ENCODE peak calls at places on chromosomes 5 and 9, in seven cellular contexts. N is heart left ventricle, Q is left ventricle myocardium inferior, Y is fibroblast of mammary gland, K is GM23338, W is astrocyte, G is cardiac muscle cell. A is an unnamed sample.

GRCh38 chr5:131163315-131164119 is 1.5 kb downstream of the HINT1 start:
- DNase-seq in Y (peak; percentile 51), W (peak; percentile 27), N (no peak), K (no peak), G (no peak), Q (no peak), A (peak; percentile 50)

GRCh38 chr9:106864533-106865143 is 1.7 kb downstream of the ZNF462 start:
- DNase-seq in N (peak; percentile 23), Q (no peak), G (no peak), W (peak; percentile 56), Y (peak; percentile 52), K (no peak), A (peak; percentile 60)

GRCh38 chr5:125006011-125006685 is 259.7 kb upstream of the ZNF608 start:
- DNase-seq in Q (no peak), W (no peak), G (peak; percentile 36), K (peak; percentile 53), N (no peak), Y (no peak), A (no peak)

GRCh38 chr5:174806729-174807128 is 82.3 kb downstream of the MSX2 start:
- DNase-seq in Q (no peak), W (no peak), Y (no peak), K (no peak), N (no peak), G (no peak), A (no peak)

GRCh38 chr9:120701248-120701647 is 13.0 kb downstream of the MEGF9 start:
- DNase-seq in N (no peak), Y (no peak), K (no peak), W (no peak), Q (no peak), G (no peak), A (no peak)

GRCh38 chr5:171984748-171985419 is 21.6 kb downstream of the FBXW11 start:
- DNase-seq in N (no peak), K (no peak), Y (peak; percentile 93), W (peak; percentile 99), G (no peak), Q (no peak), A (peak; percentile 81)

GRCh38 chr5:172434246-172434645 is 20.1 kb downstream of the SH3PXD2B start:
- DNase-seq in Q (no peak), N (no peak), G (peak; percentile 39), Y (no peak), W (no peak), K (no peak), A (no peak)

GRCh38 chr9:127673234-127673633 is 33.6 kb upstream of the CFAP157 start:
- DNase-seq in Y (no peak), Q (no peak), N (no peak), G (no peak), K (no peak), W (no peak), A (no peak)

DNA sequence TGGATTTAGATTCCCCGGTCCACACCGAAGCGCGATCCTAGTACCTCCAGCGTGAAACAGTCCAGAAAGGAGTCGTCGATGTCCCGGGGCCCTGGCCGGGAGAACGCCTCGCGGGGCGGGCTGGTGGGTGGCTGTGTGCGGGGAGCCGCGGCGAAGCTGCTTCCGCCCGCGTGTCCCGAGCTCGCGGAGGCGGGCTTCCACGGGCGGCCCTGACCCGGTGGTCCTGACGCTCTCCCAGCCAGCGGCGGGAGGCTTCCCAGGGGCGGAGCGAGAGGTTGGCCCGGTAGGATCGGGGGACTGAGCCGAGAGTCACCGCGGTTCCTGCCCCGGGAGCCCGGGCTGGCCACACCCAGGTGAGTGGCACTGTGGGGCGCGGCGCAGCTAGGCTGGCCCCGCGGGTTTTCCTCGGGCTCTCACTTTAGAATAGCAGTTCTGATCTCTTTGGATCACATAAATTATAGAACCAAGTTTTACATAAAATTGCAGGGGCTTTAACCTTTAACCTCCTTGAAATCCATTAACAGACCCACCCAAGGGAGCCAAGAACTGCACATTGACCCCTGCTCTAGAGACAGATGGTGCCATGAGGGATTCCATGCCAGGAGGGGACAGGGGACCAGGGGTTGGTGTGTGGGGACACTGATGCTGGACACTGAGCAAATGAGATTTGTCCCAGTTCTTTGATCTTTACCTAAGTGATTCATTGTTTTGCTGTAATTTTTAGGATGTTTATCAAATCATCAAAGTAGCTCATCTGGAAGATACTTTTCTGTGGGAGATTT is 29.2 kb upstream of the IL31RA start:
- DNase-seq in W (peak; percentile 10), N (no peak), Y (no peak), Q (no peak), G (peak; percentile 34), K (peak; percentile 62), A (peak; percentile 10)
- H3K4me3 ChIP-seq in W (peak overlapping the region; percentile 57), N (peak overlapping the region; percentile 54), Y (peak overlapping the region; percentile 40), Q (peak overlapping the region; percentile 63), G (peak overlapping the region; percentile 15), K (peak overlapping the region; percentile 76), A (peak overlapping the region; percentile 36)

GRCh38 chr5:134511796-134512660 is 13.4 kb upstream of the JADE2 start:
- DNase-seq in Y (peak; percentile 75), G (peak; percentile 57), K (peak; percentile 87), W (peak; percentile 23), Q (peak; percentile 72), N (peak; percentile 73), A (peak; percentile 74)
- TF ChIP-seq CTCF in Y (peak; percentile 15), G (peak; percentile 22), K (peak; percentile 53), W (no peak), Q (peak; percentile 54), N (no peak), A (no peak)

GRCh38 chr9:21996438-21996837 is 1.8 kb downstream of the CDKN2B-AS1 start:
- DNase-seq in Q (no peak), W (no peak), Y (no peak), K (peak; percentile 83), G (no peak), N (no peak), A (no peak)
- H3K4me3 ChIP-seq in Q (no peak overlapping the region), W (peak overlapping the region; percentile 90), Y (no peak overlapping the region), K (peak overlapping the region; percentile 77), G (no peak overlapping the region), N (peak overlapping the region; percentile 95), A (no peak overlapping the region)

GRCh38 chr5:94788527-94788926 is 170.1 kb downstream of the SLF1 start:
- DNase-seq in Q (no peak), Y (no peak), K (no peak), N (no peak), W (no peak), G (no peak), A (no peak)

GRCh38 chr5:94779684-94780083 is 161.2 kb downstream of the SLF1 start:
- DNase-seq in N (no peak), Y (no peak), G (no peak), K (no peak), W (no peak), Q (no peak), A (no peak)

GRCh38 chr5:94782376-94782775 is 163.9 kb downstream of the SLF1 start:
- DNase-seq in K (no peak), N (no peak), Q (no peak), W (no peak), Y (no peak), G (no peak), A (no peak)

DNA sequence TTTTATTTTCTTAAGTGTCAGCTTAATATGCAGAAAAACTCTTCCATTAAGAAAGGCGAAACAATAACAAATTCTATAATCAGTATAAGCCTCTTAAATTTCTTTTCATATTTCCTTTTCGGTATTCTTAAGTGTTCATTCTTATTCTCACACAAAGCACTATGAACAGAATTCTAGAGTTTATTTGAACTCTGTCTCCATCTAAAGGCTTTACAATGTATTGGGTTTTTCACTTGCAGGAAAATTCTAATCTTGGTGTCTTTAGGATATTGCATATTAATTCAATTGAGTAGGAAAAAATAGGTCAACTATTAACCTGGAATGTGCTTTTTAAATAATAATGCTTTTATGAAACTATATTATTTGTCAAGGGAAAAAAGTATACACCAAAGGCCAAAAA is 166.6 kb downstream of the SLF1 start:
- DNase-seq in Q (no peak), N (no peak), Y (no peak), W (peak; percentile 6), K (no peak), G (no peak), A (peak; percentile 18)
- TF ChIP-seq CTCF in Q (peak; percentile 36), N (no peak), Y (peak; percentile 23), W (no peak), K (peak; percentile 46), G (no peak), A (no peak)

DNA sequence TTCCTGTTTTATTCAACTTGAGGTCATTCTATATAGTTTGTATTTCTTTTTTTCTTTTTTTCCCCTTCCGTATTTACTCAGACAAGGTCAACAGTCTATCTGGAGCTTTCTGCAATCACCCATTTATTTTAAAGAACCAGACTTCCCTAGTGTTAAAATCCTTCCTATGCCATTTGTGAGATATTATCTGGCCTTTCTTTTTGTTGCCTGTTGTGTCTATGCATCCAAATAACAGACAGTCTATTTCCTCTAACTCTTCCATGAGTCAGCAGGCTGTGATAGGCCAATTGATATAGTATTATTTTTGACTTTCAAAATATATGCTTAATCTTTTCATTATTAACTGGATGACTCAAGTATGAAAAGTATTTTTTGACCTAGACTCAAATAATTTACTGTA is 291.2 kb upstream of the PTPRD start:
- DNase-seq in G (no peak), Q (no peak), K (no peak), Y (no peak), W (no peak), N (no peak), A (no peak)
- H3K4me3 ChIP-seq in G (no peak overlapping the region), Q (no peak overlapping the region), K (no peak overlapping the region), Y (no peak overlapping the region), W (no peak overlapping the region), N (no peak overlapping the region), A (no peak overlapping the region)

DNA sequence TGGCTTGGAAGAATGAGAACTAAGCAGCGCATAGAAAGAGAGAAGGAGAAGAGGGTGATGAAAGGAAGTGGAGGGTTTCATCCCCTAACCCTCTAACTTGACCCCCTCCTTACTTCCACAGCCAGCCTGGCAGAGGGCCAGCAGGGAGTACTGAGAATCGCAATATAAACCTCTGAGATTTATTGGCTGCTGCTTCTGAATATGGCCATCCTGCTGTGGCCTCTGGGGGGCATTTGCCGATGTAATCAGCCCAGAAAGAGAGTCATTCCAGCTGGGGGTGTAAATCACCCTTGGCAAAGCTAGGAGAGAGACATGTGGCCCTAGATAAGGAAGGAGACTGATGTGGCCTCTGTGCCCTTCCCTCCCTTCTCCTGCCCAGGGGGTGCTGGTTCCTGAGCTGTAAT is 960 bp upstream of the GFRA3 start:
- DNase-seq in G (peak; percentile 20), K (peak; percentile 22), W (no peak), Y (no peak), N (no peak), Q (no peak), A (no peak)
- TF ChIP-seq CTCF in G (no peak), K (no peak), W (no peak), Y (no peak), N (no peak), Q (no peak), A (no peak)

GRCh38 chr9:117737721-117738226 is 33.6 kb downstream of the TLR4 start:
- DNase-seq in W (no peak), Y (no peak), K (no peak), Q (no peak), N (no peak), G (peak; percentile 49), A (no peak)
- H3K4me3 ChIP-seq in W (no peak overlapping the region), Y (no peak overlapping the region), K (no peak overlapping the region), Q (no peak overlapping the region), N (no peak overlapping the region), G (no peak overlapping the region), A (no peak overlapping the region)

GRCh38 chr9:69207503-69207902 is 33.4 kb downstream of the TJP2 start:
- DNase-seq in Y (no peak), G (peak; percentile 49), W (no peak), N (peak; percentile 36), Q (peak; percentile 45), K (peak; percentile 45), A (no peak)
- TF ChIP-seq CTCF in Y (no peak), G (no peak), W (no peak), N (no peak), Q (peak; percentile 29), K (peak; percentile 28), A (no peak)